ENCODE peak calls at places on chromosomes 3 and 15, in eight cellular contexts. T is SJSA1, U is amygdala, S is cardiac fibroblast, P is choroid plexus epithelial cell, F is upper lobe of left lung, Y is OCI-LY7, M is LNCaP clone FGC. Z is an unnamed sample.
A peak's percentile ranks its signal among the peaks of the same experiment; 100 is the strongest.

GRCh38 chr15:66721501-66721937 is 19.5 kb downstream of the SMAD6 start:
- DNase-seq in U (no peak), Y (no peak), M (no peak), P (no peak), T (no peak), S (no peak), F (no peak), Z (no peak)

GRCh38 chr3:103075282-103075681 is 640.5 kb downstream of the ZPLD1 start:
- DNase-seq in F (no peak), Y (no peak), P (no peak), M (no peak), T (no peak), U (no peak), S (no peak), Z (no peak)

GRCh38 chr3:138542977-138543376 is 51.1 kb downstream of the CEP70 start:
- DNase-seq in S (no peak), U (no peak), Y (no peak), P (no peak), T (no peak), F (no peak), M (no peak), Z (no peak)

GRCh38 chr15:58538225-58538731 is 106.5 kb downstream of the LIPC start:
- DNase-seq in P (no peak), S (no peak), F (no peak), T (no peak), U (no peak), M (no peak), Y (no peak), Z (no peak)

GRCh38 chr15:39426552-39427532 is 154.0 kb upstream of the THBS1 start:
- DNase-seq in T (peak; percentile 89), F (peak; percentile 73), P (peak; percentile 86), Y (no peak), S (peak; percentile 92), M (no peak), U (peak; percentile 1), Z (no peak)

GRCh38 chr3:11385329-11385728 is 113.1 kb downstream of the ATG7 start:
- DNase-seq in T (no peak), F (no peak), S (no peak), Y (no peak), U (no peak), P (no peak), M (no peak), Z (no peak)

GRCh38 chr3:191066669-191067068 is 132.4 kb upstream of the OSTN start:
- DNase-seq in Y (no peak), F (no peak), S (peak; percentile 13), M (no peak), U (no peak), T (no peak), P (peak; percentile 39), Z (no peak)

GRCh38 chr3:77931272-77932009 is 891.5 kb downstream of the ROBO2 start:
- DNase-seq in P (peak; percentile 45), T (no peak), M (no peak), U (no peak), F (no peak), S (peak; percentile 12), Y (no peak), Z (no peak)

GRCh38 chr15:51243774-51244173 is 94.6 kb downstream of the CYP19A1 start:
- DNase-seq in Y (no peak), U (no peak), F (no peak), P (peak; percentile 47), M (no peak), T (no peak), S (no peak), Z (no peak)

Z was measured in germinal center.